ENCODE peak calls at places on chromosomes 16 and 17, in eight cellular contexts. N, Q, H, E, V, R, Z and F are unnamed samples. For H3K9me3 and H3K36me3, the result is how much of the 10 kb centered on the place peaks cover.

GRCh38 chr17:72397223-72397667 is 276.4 kb downstream of the SOX9 start:
- DNase-seq in Z (no peak), H (no peak), R (no peak), E (no peak), N (no peak), Q (no peak), V (no peak), F (no peak)

GRCh38 chr16:77289331-77289809 is 90.2 kb downstream of the SYCE1L start:
- DNase-seq in Q (no peak), E (no peak), Z (no peak), H (no peak), R (no peak), N (peak), V (no peak), F (no peak)

GRCh38 chr17:56742601-56743000 is 91.1 kb downstream of the C17orf67 start:
- DNase-seq in H (no peak), R (no peak), E (no peak), Q (no peak), Z (no peak), N (no peak), V (no peak), F (no peak)

GRCh38 chr17:74513987-74514631 is 17.2 kb downstream of the CD300LB start:
- DNase-seq in H (no peak), V (peak), E (no peak), N (peak), Q (no peak), Z (no peak), R (no peak), F (no peak)

GRCh38 chr16:52435573-52435972 is 111.4 kb downstream of the TOX3 start:
- DNase-seq in H (no peak), E (no peak), R (no peak), V (peak), N (peak), Z (no peak), Q (no peak), F (no peak)

GRCh38 chr17:68613739-68614298 is 12.7 kb upstream of the FAM20A start:
- DNase-seq in Q (peak), H (peak), V (peak), Z (peak), N (peak), E (no peak), R (peak), F (no peak)

GRCh38 chr16:59543641-59544040 is 809.5 kb upstream of the GOT2 start:
- DNase-seq in H (no peak), Z (no peak), V (no peak), N (no peak), E (no peak), Q (no peak), R (no peak), F (no peak)

GRCh38 chr17:46001390-46002310 is 2.6 kb downstream of the STH start:
- DNase-seq in N (no peak), Q (no peak), Z (no peak), V (no peak), R (no peak), H (no peak), E (no peak), F (no peak)

GRCh38 chr17:82686366-82687324 is 11.9 kb downstream of the RAB40B start:
- DNase-seq in Z (peak), Q (no peak), R (no peak), N (no peak), E (no peak), H (no peak), V (no peak), F (no peak)

GRCh38 chr17:39094607-39095308 is 56.7 kb downstream of the PLXDC1 start:
- DNase-seq in N (no peak), Q (no peak), R (no peak), Z (no peak), E (no peak), H (no peak), V (no peak), F (peak)

GRCh38 chr16:56547949-56548567 is 16.8 kb upstream of the MT4 start:
- DNase-seq in V (no peak), H (no peak), E (no peak), Z (no peak), Q (no peak), R (no peak), N (peak), F (no peak)

GRCh38 chr17:42392664-42393415 is 4.6 kb upstream of the STAT3 start:
- DNase-seq in E (no peak), R (no peak), V (no peak), Z (no peak), N (no peak), H (no peak), Q (no peak), F (no peak)

GRCh38 chr17:3738562-3739295 is 15.0 kb downstream of the HASPIN start:
- DNase-seq in Q (no peak), E (peak), H (no peak), V (no peak), N (no peak), Z (no peak), R (peak), F (peak)

GRCh38 chr17:48541574-48542113 is 3.3 kb downstream of the HOXB2 start:
- DNase-seq in N (peak), Z (peak), R (no peak), H (no peak), V (no peak), E (peak), Q (peak), F (peak)

DNA sequence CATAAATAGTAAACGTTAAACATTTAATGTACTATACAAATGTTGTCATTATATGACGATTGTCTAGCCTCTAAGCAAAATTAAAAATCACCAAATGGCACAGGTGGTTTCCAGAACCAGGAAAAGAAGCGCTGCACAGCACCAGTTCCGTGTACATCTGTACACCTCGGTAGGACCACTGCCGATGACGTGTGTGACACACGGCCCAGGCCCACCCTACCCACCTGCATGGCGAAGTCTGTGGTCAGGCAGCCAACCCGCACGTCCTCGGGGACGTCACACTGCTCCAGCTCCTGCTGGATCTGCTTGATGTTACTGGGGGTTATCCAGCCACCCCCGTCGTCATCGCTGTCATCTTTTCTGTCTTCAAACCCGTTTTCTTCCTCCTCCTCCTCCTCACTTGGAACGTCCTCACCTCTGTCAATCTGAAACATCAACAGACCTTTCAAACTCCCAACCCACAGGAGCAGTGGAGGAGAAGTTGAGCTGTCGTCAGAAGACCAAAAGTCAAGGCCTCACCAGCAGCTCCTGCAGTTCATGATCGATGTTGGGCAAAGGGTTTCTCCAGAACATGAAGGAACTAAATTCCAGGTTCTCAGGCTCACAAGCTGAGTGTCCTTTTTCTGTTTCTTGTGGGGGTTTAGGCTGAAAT is 5.9 kb downstream of the NOB1 start:
- DNase-seq in Q (no peak), Z (no peak), E (no peak), R (no peak), N (no peak), V (no peak), H (no peak), F (no peak)
- TF ChIP-seq CTCF in Q (no peak), Z (no peak), E (no peak), R (no peak), N (no peak), V (no peak), H (no peak), F (no peak)

GRCh38 chr17:22272363-22273146 is 580.2 kb downstream of the KCNJ18 start:
- DNase-seq in N (no peak), V (no peak), E (peak), H (no peak), R (no peak), Z (no peak), Q (no peak), F (no peak)
- H3K9me3 ChIP-seq in N (under half), V (under half), E (under half), H (under half), R (under half), Z (under half), Q (under half), F (under half)

GRCh38 chr16:31568577-31569359 is 41.1 kb downstream of the AHSP start:
- DNase-seq in N (peak), Q (no peak), R (peak), H (no peak), E (peak), V (no peak), Z (no peak), F (peak)
- H3K36me3 ChIP-seq in N (under half), Q (under half), R (under half), H (under half), E (under half), V (under half), Z (under half), F (under half)

GRCh38 chr16:88414521-88415380 is 32.0 kb downstream of the ZNF469 start:
- DNase-seq in Q (no peak), V (no peak), R (no peak), Z (no peak), N (no peak), E (no peak), H (no peak), F (no peak)
- TF ChIP-seq CTCF in Q (no peak), V (no peak), R (no peak), Z (no peak), N (no peak), E (no peak), H (no peak), F (no peak)

GRCh38 chr16:16157166-16157565 is 66.1 kb downstream of the ABCC6 start:
- DNase-seq in R (no peak), Q (no peak), N (no peak), Z (no peak), V (no peak), E (no peak), H (no peak), F (no peak)
- H3K9me3 ChIP-seq in R (under half), Q (under half), N (under half), Z (under half), V (under half), E (under half), H (under half), F (under half)